ENCODE peak calls at places on chromosomes 12 and 14, in ten cellular contexts. F is HCT116; I is neural progenitor cell; K is HL-60; T is A549; G is tibial nerve; P is Karpas-422; Z is hepatocyte; Y is CD8-positive, alpha-beta T cell; V is CD4-positive, alpha-beta T cell. E is an unnamed sample.

GRCh38 chr12:64556231-64556630 is 54.1 kb upstream of the RASSF3 start:
- DNase-seq in Z (no peak), F (no peak), G (no peak), I (no peak), Y (no peak), T (no peak), V (no peak), K (no peak), P (no peak), E (no peak)

GRCh38 chr12:12207746-12208145 is 59.1 kb downstream of the LRP6 start:
- DNase-seq in Z (no peak), T (no peak), I (no peak), F (no peak), K (no peak), Y (no peak), G (no peak), P (no peak), V (no peak), E (no peak)

GRCh38 chr14:61923348-61923747 is 161.1 kb downstream of the SNAPC1 start:
- DNase-seq in P (no peak), Z (no peak), T (no peak), Y (no peak), G (no peak), V (no peak), K (no peak), F (no peak), I (no peak), E (peak)

GRCh38 chr12:93784339-93785086 is 107.3 kb downstream of the CRADD start:
- DNase-seq in P (no peak), T (no peak), I (peak), Y (peak), F (peak), K (no peak), V (peak), G (peak), Z (peak), E (no peak)

GRCh38 chr14:58898655-58899316 is 261.0 kb downstream of the DACT1 start:
- DNase-seq in G (no peak), V (no peak), Y (no peak), Z (no peak), T (no peak), I (no peak), K (no peak), P (no peak), F (no peak), E (peak)

GRCh38 chr14:95196268-95196667 is 38.9 kb upstream of the DICER1 start:
- DNase-seq in V (no peak), F (peak), P (peak), T (peak), Y (no peak), Z (no peak), I (no peak), K (peak), G (no peak), E (no peak)

GRCh38 chr12:1581973-1582708 is 12.2 kb downstream of the FBXL14 start:
- DNase-seq in F (no peak), K (no peak), V (no peak), Y (no peak), G (no peak), T (no peak), P (no peak), Z (no peak), I (no peak), E (no peak)

GRCh38 chr12:44015333-44015941 is 179.6 kb downstream of the TMEM117 start:
- DNase-seq in Z (peak), V (no peak), I (peak), F (peak), P (peak), T (peak), K (no peak), Y (no peak), G (no peak), E (peak)

GRCh38 chr14:101591121-101591520 is 29.8 kb downstream of the DIO3 start:
- DNase-seq in Y (no peak), K (no peak), V (no peak), Z (no peak), I (no peak), G (no peak), P (no peak), T (no peak), F (no peak), E (no peak)

GRCh38 chr12:108381793-108382436 is 42.8 kb upstream of the CMKLR1 start:
- DNase-seq in T (no peak), G (no peak), K (no peak), I (peak), Z (peak), V (no peak), P (no peak), Y (no peak), F (no peak), E (no peak)

GRCh38 chr14:53450871-53451270 is 297.7 kb upstream of the DDHD1 start:
- DNase-seq in P (no peak), K (no peak), G (no peak), I (no peak), Y (no peak), Z (peak), V (no peak), F (no peak), T (no peak), E (no peak)

GRCh38 chr14:101462726-101463565 is 98.3 kb upstream of the DIO3 start:
- DNase-seq in K (no peak), I (no peak), V (no peak), Y (no peak), Z (no peak), G (no peak), T (no peak), F (no peak), P (no peak), E (no peak)

GRCh38 chr12:12070674-12071661 is at the start of gene BCL2L14:
- DNase-seq in F (no peak), T (no peak), G (no peak), I (no peak), V (no peak), P (no peak), K (no peak), Z (peak), Y (no peak), E (no peak)

GRCh38 chr12:111368291-111368683 is 608 bp downstream of the PHETA1 start:
- DNase-seq in G (no peak), Z (peak), P (no peak), Y (no peak), I (peak), T (peak), F (no peak), K (no peak), V (no peak), E (no peak)

DNA sequence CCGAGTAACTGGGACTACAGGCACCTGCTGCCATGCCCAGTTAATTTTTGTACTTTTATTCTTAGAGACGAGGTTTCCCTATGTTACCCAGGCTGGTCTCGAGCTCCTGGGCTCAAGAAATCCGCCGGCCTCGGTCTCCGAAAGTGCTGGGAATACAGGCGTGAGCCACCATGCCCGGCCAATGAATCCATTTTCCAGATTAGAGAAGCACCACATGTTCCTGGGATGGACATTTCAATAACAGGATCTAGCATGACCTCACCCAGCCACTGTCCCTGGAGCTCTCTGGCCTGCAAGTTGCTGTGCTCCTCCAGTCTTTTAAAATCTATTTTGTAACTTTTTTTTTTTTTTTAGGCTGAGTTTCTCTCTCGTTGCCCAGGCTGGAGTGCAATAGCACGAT is 2.2 kb downstream of the GPR132 start:
- DNase-seq in Z (no peak), P (no peak), F (no peak), V (no peak), K (no peak), Y (no peak), T (no peak), G (no peak), I (no peak), E (no peak)
- H3K27ac ChIP-seq in Z (no peak), P (no peak), F (no peak), V (peak), K (peak), Y (peak), T (no peak), G (no peak), I (no peak), E (no peak)

GRCh38 chr12:131736807-131737484 is 26.1 kb downstream of the SFSWAP start:
- DNase-seq in G (no peak), Z (peak), P (no peak), V (no peak), K (no peak), Y (no peak), I (no peak), T (peak), F (peak), E (peak)

GRCh38 chr12:131735863-131736806 is 25.2 kb downstream of the SFSWAP start:
- DNase-seq in V (no peak), T (no peak), P (no peak), K (no peak), G (no peak), F (no peak), I (no peak), Z (no peak), Y (no peak), E (no peak)

GRCh38 chr12:131733874-131734273 is 23.0 kb downstream of the SFSWAP start:
- DNase-seq in I (no peak), F (no peak), P (no peak), V (no peak), Y (no peak), K (no peak), T (no peak), G (no peak), Z (no peak), E (no peak)

GRCh38 chr12:131734336-131735152 is 23.7 kb downstream of the SFSWAP start:
- DNase-seq in Y (no peak), I (no peak), K (no peak), T (no peak), G (no peak), F (no peak), Z (no peak), P (no peak), V (no peak), E (no peak)

DNA sequence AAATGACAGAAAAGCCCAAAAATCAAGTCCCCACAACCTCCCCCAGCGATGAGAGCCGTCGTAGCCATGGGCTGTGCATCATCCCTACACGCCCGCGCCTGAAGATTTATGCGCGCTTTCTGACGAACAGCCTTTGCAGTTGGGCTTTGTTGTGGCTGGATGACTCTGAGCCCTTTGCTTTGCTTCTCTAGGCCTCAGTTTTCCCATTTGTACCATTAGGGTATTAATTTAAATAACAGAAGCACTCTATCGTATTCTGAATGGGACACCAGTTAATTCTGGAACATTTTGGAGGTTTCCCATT is 24.2 kb downstream of the SFSWAP start:
- DNase-seq in G (no peak), T (no peak), Y (no peak), F (no peak), V (no peak), P (no peak), I (no peak), K (no peak), Z (no peak), E (no peak)
- H3K27ac ChIP-seq in G (no peak), T (no peak), Y (no peak), F (no peak), V (no peak), P (no peak), I (no peak), K (no peak), Z (no peak), E (no peak)

GRCh38 chr12:65879878-65880277 is 55.6 kb downstream of the HMGA2 start:
- DNase-seq in K (no peak), Y (no peak), T (no peak), F (no peak), G (no peak), Z (no peak), I (no peak), V (no peak), P (no peak), E (peak)
- H3K27ac ChIP-seq in K (no peak), Y (no peak), T (no peak), F (peak), G (peak), Z (peak), I (no peak), V (no peak), P (no peak), E (no peak)

GRCh38 chr14:96409701-96410100 is 17.8 kb downstream of the AK7 start:
- DNase-seq in V (no peak), G (no peak), Z (no peak), T (no peak), I (no peak), Y (no peak), F (peak), P (no peak), K (no peak), E (no peak)

GRCh38 chr14:96417254-96417653 is 25.3 kb downstream of the AK7 start:
- DNase-seq in G (no peak), Z (no peak), P (no peak), K (no peak), V (no peak), I (no peak), T (no peak), F (no peak), Y (no peak), E (no peak)

GRCh38 chr14:96410119-96410518 is 18.2 kb downstream of the AK7 start:
- DNase-seq in I (no peak), K (no peak), T (no peak), F (no peak), G (no peak), Y (no peak), Z (no peak), V (no peak), P (no peak), E (no peak)

GRCh38 chr14:96415559-96415958 is 23.6 kb downstream of the AK7 start:
- DNase-seq in G (no peak), I (no peak), T (no peak), Z (no peak), P (no peak), K (no peak), Y (no peak), F (no peak), V (no peak), E (no peak)

GRCh38 chr14:96413526-96413925 is 21.6 kb downstream of the AK7 start:
- DNase-seq in I (no peak), Y (no peak), K (no peak), T (no peak), P (no peak), V (no peak), G (no peak), F (no peak), Z (no peak), E (no peak)
- H3K27ac ChIP-seq in I (no peak), Y (no peak), K (no peak), T (no peak), P (no peak), V (no peak), G (no peak), F (no peak), Z (no peak), E (no peak)

GRCh38 chr14:68977741-68978549 is 1.2 kb downstream of the ACTN1 start:
- DNase-seq in K (peak), G (peak), T (peak), Z (peak), I (peak), F (no peak), P (no peak), Y (peak), V (no peak), E (peak)

GRCh38 chr14:68976160-68977067 is 2.7 kb downstream of the ACTN1 start:
- DNase-seq in F (no peak), Z (peak), P (no peak), V (no peak), G (no peak), T (no peak), K (peak), Y (no peak), I (no peak), E (no peak)

GRCh38 chr14:68975667-68976066 is 3.4 kb downstream of the ACTN1 start:
- DNase-seq in P (no peak), I (no peak), T (no peak), F (no peak), Z (peak), G (no peak), V (no peak), K (no peak), Y (no peak), E (no peak)

GRCh38 chr14:68978550-68978911 is 571 bp downstream of the ACTN1 start:
- DNase-seq in F (no peak), Z (peak), Y (no peak), P (peak), I (peak), V (no peak), K (peak), G (peak), T (peak), E (no peak)

GRCh38 chr14:68977137-68977740 is 1.9 kb downstream of the ACTN1 start:
- DNase-seq in G (no peak), P (no peak), T (no peak), Y (no peak), K (no peak), V (no peak), I (peak), Z (no peak), F (no peak), E (no peak)
- H3K27ac ChIP-seq in G (peak), P (no peak), T (peak), Y (peak), K (peak), V (peak), I (peak), Z (peak), F (peak), E (peak)